ENCODE peak calls at places on chromosomes 7 and 10, in five cellular contexts. H is OCI-LY7, D is stomach, B is body of pancreas, U is heart right ventricle. R is an unnamed sample.

GRCh38 chr10:125006921-125007391 is 65.0 kb downstream of the ZRANB1 start:
- DNase-seq in H (no peak), D (no peak), B (peak; percentile 4), U (no peak), R (no peak)

GRCh38 chr10:26407406-26407969 is 30.7 kb upstream of the APBB1IP start:
- DNase-seq in H (no peak), D (no peak), B (no peak), U (no peak), R (peak; percentile 57)

GRCh38 chr7:24827027-24827426 is 69.8 kb upstream of the GSDME start:
- DNase-seq in H (no peak), D (no peak), B (no peak), U (no peak), R (no peak)

GRCh38 chr10:14500172-14500765 is 169.5 kb upstream of the FRMD4A start:
- DNase-seq in H (no peak), D (no peak), B (no peak), U (no peak), R (no peak)

GRCh38 chr10:22900841-22901601 is 26.8 kb upstream of the ARMC3 start:
- DNase-seq in H (no peak), D (no peak), B (no peak), U (no peak), R (no peak)

GRCh38 chr10:114023198-114023597 is 20.5 kb upstream of the ADRB1 start:
- DNase-seq in H (no peak), D (no peak), B (no peak), U (no peak), R (no peak)

GRCh38 chr10:4120454-4120853 is 335.4 kb upstream of the KLF6 start:
- DNase-seq in H (no peak), D (no peak), B (peak; percentile 8), U (no peak), R (no peak)

GRCh38 chr7:3092468-3092867 is 48.8 kb upstream of the CARD11 start:
- DNase-seq in H (peak; percentile 72), D (no peak), B (peak; percentile 17), U (peak; percentile 29), R (no peak)

GRCh38 chr10:132224343-132225072 is 37.8 kb downstream of the DPYSL4 start:
- DNase-seq in H (no peak), D (no peak), B (no peak), U (peak; percentile 6), R (no peak)

GRCh38 chr7:134504660-134505164 is 22.7 kb upstream of the AKR1B10 start:
- DNase-seq in H (no peak), D (no peak), B (no peak), U (no peak), R (no peak)

GRCh38 chr7:95578299-95578855 is 17.9 kb downstream of the PDK4 start:
- DNase-seq in H (no peak), D (no peak), B (no peak), U (no peak), R (no peak)

GRCh38 chr7:5693529-5693928 is 87.9 kb downstream of the RNF216 start:
- DNase-seq in H (peak; percentile 82), D (no peak), B (no peak), U (no peak), R (no peak)

GRCh38 chr10:81498152-81498551 is 376.8 kb upstream of the NRG3 start:
- DNase-seq in H (no peak), D (no peak), B (no peak), U (no peak), R (no peak)

GRCh38 chr10:29131952-29132820 is 156.7 kb upstream of the LYZL1 start:
- DNase-seq in H (no peak), D (no peak), B (peak; percentile 31), U (peak; percentile 49), R (no peak)

GRCh38 chr10:88499569-88500470 is 83.3 kb downstream of the RNLS start:
- DNase-seq in H (no peak), D (no peak), B (no peak), U (no peak), R (no peak)

GRCh38 chr10:74612195-74612594 is 214.2 kb upstream of the KAT6B start:
- DNase-seq in H (no peak), D (no peak), B (no peak), U (no peak), R (no peak)

GRCh38 chr7:45189151-45189970 is 31.8 kb downstream of the RAMP3 start:
- DNase-seq in H (no peak), D (peak; percentile 20), B (no peak), U (no peak), R (no peak)

GRCh38 chr7:34104120-34104519 is 198.8 kb downstream of the BMPER start:
- DNase-seq in H (no peak), D (no peak), B (no peak), U (no peak), R (no peak)

GRCh38 chr7:74093671-74094223 is 10.1 kb downstream of the LIMK1 start:
- DNase-seq in H (peak; percentile 50), D (no peak), B (no peak), U (peak; percentile 37), R (no peak)

GRCh38 chr7:48052748-48053147 is 17.4 kb downstream of the C7orf57 start:
- DNase-seq in H (no peak), D (no peak), B (no peak), U (no peak), R (no peak)

GRCh38 chr10:132904814-132905649 is 37.3 kb downstream of the CFAP46 start:
- DNase-seq in H (no peak), D (no peak), B (peak; percentile 2), U (peak; percentile 3), R (no peak)

GRCh38 chr7:130831817-130832481 is 97.9 kb upstream of the KLF14 start:
- DNase-seq in H (peak; percentile 54), D (no peak), B (no peak), U (no peak), R (peak; percentile 29)

GRCh38 chr10:18450298-18450697 is 201.1 kb downstream of the NSUN6 start:
- DNase-seq in H (no peak), D (no peak), B (no peak), U (no peak), R (no peak)

GRCh38 chr10:18446205-18446604 is 205.2 kb downstream of the NSUN6 start:
- DNase-seq in H (no peak), D (no peak), B (no peak), U (no peak), R (no peak)

GRCh38 chr10:18455086-18455884 is 196.1 kb downstream of the NSUN6 start:
- DNase-seq in H (no peak), D (no peak), B (no peak), U (no peak), R (no peak)

GRCh38 chr10:18449631-18450030 is 201.8 kb downstream of the NSUN6 start:
- DNase-seq in H (no peak), D (no peak), B (no peak), U (no peak), R (no peak)
- H3K4me1 ChIP-seq in H (no peaks in the 10 kb centered on the region), D (no peaks in the 10 kb centered on the region), B (no peaks in the 10 kb centered on the region), U (peaks cover 39% of the 10 kb centered on the region), R (no peaks in the 10 kb centered on the region)

GRCh38 chr10:117969592-117969991 is 77.1 kb downstream of the RAB11FIP2 start:
- DNase-seq in H (no peak), D (no peak), B (no peak), U (no peak), R (no peak)

GRCh38 chr10:117967149-117967548 is 79.6 kb downstream of the RAB11FIP2 start:
- DNase-seq in H (no peak), D (no peak), B (no peak), U (no peak), R (no peak)

GRCh38 chr10:117970962-117971361 is 75.8 kb downstream of the RAB11FIP2 start:
- DNase-seq in H (no peak), D (no peak), B (no peak), U (no peak), R (no peak)

GRCh38 chr10:117965984-117966383 is 80.8 kb downstream of the RAB11FIP2 start:
- DNase-seq in H (no peak), D (no peak), B (no peak), U (no peak), R (no peak)

DNA sequence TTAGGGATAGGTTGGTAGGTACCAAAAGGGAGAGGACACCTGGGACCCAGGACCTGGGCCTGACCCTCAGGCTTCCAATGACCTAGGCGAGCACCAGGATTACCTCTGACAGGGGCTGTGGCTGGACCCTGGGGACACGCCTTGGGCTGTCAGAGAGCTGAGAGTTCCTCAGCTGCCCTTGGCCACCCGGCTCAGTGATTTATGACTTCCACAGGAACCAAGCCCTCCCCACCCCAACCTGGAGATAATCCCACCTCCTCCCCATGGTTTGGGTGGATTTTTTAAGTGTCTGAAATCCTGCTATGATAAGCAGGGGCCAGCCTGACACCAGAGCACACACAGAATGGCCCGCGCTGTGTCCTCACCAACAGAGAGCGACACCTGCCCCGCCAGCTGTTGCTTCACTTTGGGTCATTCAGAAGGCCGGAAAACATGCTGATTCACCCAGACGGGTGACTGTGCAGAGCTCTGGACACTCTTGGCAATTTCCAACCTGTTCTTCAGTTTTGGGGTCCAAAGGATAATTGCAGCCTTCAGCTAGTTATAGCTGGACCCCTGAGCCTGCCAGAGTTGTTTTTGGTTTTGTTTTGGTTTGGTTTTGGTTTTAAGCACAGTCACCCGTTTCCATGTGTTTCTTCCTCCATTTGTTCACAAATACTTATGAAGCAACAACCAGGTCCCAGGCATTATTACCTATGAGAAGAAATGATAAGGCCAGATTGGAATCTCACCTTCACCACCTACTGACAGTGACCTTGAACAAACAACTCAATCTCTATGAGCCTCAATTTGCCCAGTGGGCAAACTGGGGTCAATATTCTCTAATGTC is 78.2 kb downstream of the RAB11FIP2 start:
- DNase-seq in H (no peak), D (no peak), B (no peak), U (no peak), R (no peak)
- TF ChIP-seq CTCF in H (no peak), D (no peak), B (no peak), U (no peak), R (no peak)

GRCh38 chr10:77290528-77291155 is 347.0 kb downstream of the KCNMA1 start:
- DNase-seq in H (no peak), D (no peak), B (no peak), U (no peak), R (peak; percentile 36)
- H3K4me1 ChIP-seq in H (no peaks in the 10 kb centered on the region), D (peaks cover 59% of the 10 kb centered on the region), B (peaks cover 20% of the 10 kb centered on the region), U (peaks cover 13% of the 10 kb centered on the region), R (peaks cover 88% of the 10 kb centered on the region)

GRCh38 chr10:72041491-72041890 is 46.9 kb downstream of the SPOCK2 start:
- DNase-seq in H (no peak), D (no peak), B (no peak), U (no peak), R (no peak)

GRCh38 chr10:72043016-72043834 is 45.1 kb downstream of the SPOCK2 start:
- DNase-seq in H (no peak), D (no peak), B (no peak), U (no peak), R (peak; percentile 52)

GRCh38 chr10:72048450-72049124 is 39.8 kb downstream of the SPOCK2 start:
- DNase-seq in H (peak; percentile 92), D (peak; percentile 94), B (peak; percentile 97), U (peak; percentile 94), R (peak; percentile 94)

GRCh38 chr10:72045586-72045985 is 42.8 kb downstream of the SPOCK2 start:
- DNase-seq in H (no peak), D (no peak), B (no peak), U (no peak), R (no peak)

DNA sequence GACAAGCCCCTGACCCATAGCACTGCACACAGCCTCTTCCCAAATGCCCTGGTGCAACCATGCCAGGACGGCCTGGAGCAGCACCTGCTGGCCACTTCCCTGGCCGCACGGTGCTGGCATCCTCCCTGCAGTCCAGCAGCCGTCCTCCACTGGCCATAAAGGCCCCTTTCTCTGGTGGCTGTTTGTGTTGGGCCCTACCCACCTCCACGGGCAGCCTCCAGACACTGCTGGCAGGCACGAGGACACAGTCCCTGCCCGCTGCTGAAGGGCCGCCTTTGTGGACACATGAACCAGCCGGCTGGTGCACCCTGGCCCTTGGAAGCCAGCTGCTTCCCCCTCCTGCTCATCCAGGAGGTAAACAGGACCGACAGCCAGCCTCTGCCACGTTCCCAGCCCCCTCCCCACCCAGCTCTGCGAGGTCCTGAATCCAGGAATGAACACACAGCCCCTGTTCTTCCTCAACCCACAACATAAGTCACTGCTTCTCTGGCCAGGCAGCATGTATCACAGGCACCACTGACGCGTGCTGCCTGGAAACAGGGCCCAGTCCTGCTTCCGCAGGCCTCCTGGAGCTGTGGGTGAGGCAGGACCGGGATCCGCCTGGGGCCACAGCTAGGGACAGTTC is 43.8 kb downstream of the SPOCK2 start:
- DNase-seq in H (no peak), D (peak; percentile 79), B (peak; percentile 53), U (peak; percentile 41), R (peak; percentile 36)
- TF ChIP-seq CTCF in H (no peak), D (no peak), B (peak; percentile 53), U (peak; percentile 65), R (no peak)